ENCODE peak calls at places on chromosomes 6 and 20, in five cellular contexts. One of them, this sample, is unnamed.

GRCh38 chr20:57275813-57276212 is 9.4 kb upstream of the BMP7 start:
- DNase-seq in HCT116: no peak
- DNase-seq in HepG2: no peak
- DNase-seq in H1: no peak
- DNase-seq in K562: no peak
- DNase-seq in this sample: no peak

GRCh38 chr6:129936329-129937165 is 75.4 kb upstream of the TMEM244 start:
- DNase-seq in HCT116: peak
- DNase-seq in HepG2: peak
- DNase-seq in H1: peak
- DNase-seq in K562: peak
- DNase-seq in this sample: peak

GRCh38 chr6:125988280-125988679 is 1.9 kb downstream of the TRMT11 start:
- DNase-seq in HCT116: no peak
- DNase-seq in HepG2: no peak
- DNase-seq in H1: no peak
- DNase-seq in K562: peak
- DNase-seq in this sample: no peak

GRCh38 chr6:28710466-28711191 is 184.9 kb downstream of the GPX5 start:
- DNase-seq in HCT116: no peak
- DNase-seq in HepG2: peak
- DNase-seq in H1: peak
- DNase-seq in K562: peak
- DNase-seq in this sample: no peak

GRCh38 chr6:75171581-75172360 is 34.1 kb downstream of the COL12A1 start:
- DNase-seq in HCT116: no peak
- DNase-seq in HepG2: no peak
- DNase-seq in H1: no peak
- DNase-seq in K562: no peak
- DNase-seq in this sample: no peak

GRCh38 chr6:53910834-53911233 is 116.0 kb downstream of the LRRC1 start:
- DNase-seq in HCT116: no peak
- DNase-seq in HepG2: no peak
- DNase-seq in H1: no peak
- DNase-seq in K562: no peak
- DNase-seq in this sample: no peak

GRCh38 chr20:24948939-24949679 is at the start of gene CST7:
- DNase-seq in HCT116: no peak
- DNase-seq in HepG2: no peak
- DNase-seq in H1: no peak
- DNase-seq in K562: no peak
- DNase-seq in this sample: peak

GRCh38 chr6:37396571-37397185 is 36.3 kb upstream of the CMTR1 start:
- DNase-seq in HCT116: no peak
- DNase-seq in HepG2: no peak
- DNase-seq in H1: no peak
- DNase-seq in K562: no peak
- DNase-seq in this sample: no peak

GRCh38 chr6:5205877-5206840 is 54.6 kb downstream of the LYRM4 start:
- DNase-seq in HCT116: no peak
- DNase-seq in HepG2: peak
- DNase-seq in H1: no peak
- DNase-seq in K562: peak
- DNase-seq in this sample: no peak

GRCh38 chr6:8174571-8174970 is 72.2 kb upstream of the EEF1E1 start:
- DNase-seq in HCT116: no peak
- DNase-seq in HepG2: no peak
- DNase-seq in H1: no peak
- DNase-seq in K562: no peak
- DNase-seq in this sample: no peak

GRCh38 chr6:39061182-39061581 is 12.6 kb downstream of the GLP1R start:
- DNase-seq in HCT116: no peak
- DNase-seq in HepG2: no peak
- DNase-seq in H1: no peak
- DNase-seq in K562: no peak
- DNase-seq in this sample: no peak

GRCh38 chr6:131182991-131183425 is 47.7 kb downstream of the AKAP7 start:
- DNase-seq in HCT116: no peak
- DNase-seq in HepG2: peak
- DNase-seq in H1: no peak
- DNase-seq in K562: peak
- DNase-seq in this sample: no peak

GRCh38 chr20:62952373-62953166 is at the start of gene SLC17A9:
- DNase-seq in HCT116: peak
- DNase-seq in HepG2: peak
- DNase-seq in H1: no peak
- DNase-seq in K562: no peak
- DNase-seq in this sample: peak

GRCh38 chr6:23218751-23219150 is 649.4 kb downstream of the HDGFL1 start:
- DNase-seq in HCT116: no peak
- DNase-seq in HepG2: no peak
- DNase-seq in H1: no peak
- DNase-seq in K562: no peak
- DNase-seq in this sample: no peak

GRCh38 chr6:7446644-7447325 is 57.2 kb downstream of the RIOK1 start:
- DNase-seq in HCT116: no peak
- DNase-seq in HepG2: peak
- DNase-seq in H1: no peak
- DNase-seq in K562: no peak
- DNase-seq in this sample: no peak

GRCh38 chr20:14342910-14343309 is 5.5 kb upstream of the FLRT3 start:
- DNase-seq in HCT116: no peak
- DNase-seq in HepG2: no peak
- DNase-seq in H1: no peak
- DNase-seq in K562: no peak
- DNase-seq in this sample: no peak

DNA sequence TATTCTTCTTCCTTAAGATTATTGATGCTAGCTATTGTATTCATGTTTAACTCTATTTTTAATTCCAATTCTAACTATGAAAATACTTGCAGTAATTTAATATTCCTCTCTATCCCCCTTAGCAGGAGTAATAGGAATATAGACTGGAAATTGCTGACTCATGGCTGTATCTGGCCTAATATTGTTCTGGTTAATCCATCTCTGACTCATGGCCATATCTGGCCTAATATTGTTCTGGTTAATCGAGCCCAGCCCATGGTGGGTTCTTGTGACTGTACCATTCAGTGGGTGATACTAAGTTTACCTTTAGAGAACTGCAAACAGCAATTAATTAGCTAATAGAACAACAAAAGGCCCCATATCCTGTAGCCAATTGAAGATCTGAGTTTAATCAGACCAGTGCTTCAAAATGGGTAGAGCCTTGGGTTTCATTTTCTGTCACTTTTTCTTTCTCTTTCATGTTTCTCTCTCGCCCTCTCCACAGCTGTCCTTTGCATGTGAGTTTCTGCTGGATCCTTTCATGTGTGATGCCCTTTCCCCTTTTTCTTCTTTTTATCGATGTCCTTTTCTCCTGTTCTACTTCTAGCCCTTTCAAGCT is 50.6 kb downstream of the SLC22A3 start:
- DNase-seq in HCT116: no peak
- DNase-seq in HepG2: no peak
- DNase-seq in H1: no peak
- DNase-seq in K562: no peak
- DNase-seq in this sample: peak
- H3K4me2 ChIP-seq in HCT116: no peak
- H3K4me2 ChIP-seq in HepG2: no peak
- H3K4me2 ChIP-seq in H1: no peak
- H3K4me2 ChIP-seq in K562: no peak
- H3K4me2 ChIP-seq in this sample: peak

GRCh38 chr6:52361347-52361944 is 505 bp upstream of the PAQR8 start:
- DNase-seq in HCT116: no peak
- DNase-seq in HepG2: no peak
- DNase-seq in H1: no peak
- DNase-seq in K562: peak
- DNase-seq in this sample: no peak
- TF ChIP-seq SRF in HCT116: no peak
- TF ChIP-seq SRF in HepG2: no peak
- TF ChIP-seq SRF in H1: no peak
- TF ChIP-seq SRF in K562: no peak
- TF ChIP-seq SRF in this sample: no peak

DNA sequence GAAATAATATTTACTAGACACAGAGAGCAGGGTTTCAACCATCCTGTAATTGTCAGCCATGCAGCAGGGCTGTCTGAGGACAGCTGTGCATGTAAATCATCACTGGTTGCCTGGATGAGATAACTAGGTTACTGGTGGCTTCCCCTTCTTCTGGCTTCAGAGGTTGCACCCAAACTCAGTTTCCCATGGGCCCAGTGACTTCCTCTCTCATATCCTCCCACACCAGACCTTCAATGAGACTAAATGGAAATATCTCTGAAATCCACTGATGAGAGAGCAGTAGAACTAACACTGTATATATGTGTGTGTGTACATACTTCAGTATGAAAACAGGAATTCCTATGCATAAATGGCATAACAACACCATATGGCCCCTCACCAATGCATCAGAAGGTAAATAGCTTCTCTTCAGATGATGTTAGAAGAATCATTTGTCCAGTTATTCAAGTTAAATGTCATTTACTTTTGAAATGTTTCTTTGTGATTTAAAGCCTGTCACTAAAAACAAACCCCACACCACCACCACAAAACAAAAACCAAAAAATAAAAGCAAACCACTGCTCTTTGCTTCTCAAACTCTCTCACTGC is 51.0 kb upstream of the IL20RA start:
- DNase-seq in HCT116: no peak
- DNase-seq in HepG2: no peak
- DNase-seq in H1: no peak
- DNase-seq in K562: no peak
- DNase-seq in this sample: peak
- H3K4me2 ChIP-seq in HCT116: no peak
- H3K4me2 ChIP-seq in HepG2: no peak
- H3K4me2 ChIP-seq in H1: no peak
- H3K4me2 ChIP-seq in K562: no peak
- H3K4me2 ChIP-seq in this sample: peak

DNA sequence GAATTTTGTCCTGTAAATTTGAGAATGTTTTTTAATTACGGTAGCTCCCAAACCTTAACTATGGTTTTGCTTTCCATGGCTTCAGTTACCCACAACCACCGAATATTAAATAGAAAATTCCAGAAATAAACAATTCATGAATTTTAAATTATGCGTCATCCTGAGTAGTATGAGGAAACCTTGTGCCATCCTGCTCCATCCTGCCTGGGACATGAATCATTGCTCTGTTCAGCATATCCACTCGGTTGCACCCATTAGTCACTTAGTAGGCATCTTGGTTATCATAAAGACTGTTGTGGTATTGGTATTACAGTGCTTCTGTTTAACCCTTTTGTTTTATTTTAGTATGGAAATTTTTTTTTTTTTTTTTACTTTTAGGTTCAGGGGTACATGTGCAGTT is 39.7 kb downstream of the KCNS1 start:
- DNase-seq in HCT116: peak
- DNase-seq in HepG2: no peak
- DNase-seq in H1: no peak
- DNase-seq in K562: no peak
- DNase-seq in this sample: no peak
- TF ChIP-seq SRF in HCT116: no peak
- TF ChIP-seq SRF in HepG2: no peak
- TF ChIP-seq SRF in H1: no peak
- TF ChIP-seq SRF in K562: no peak
- TF ChIP-seq SRF in this sample: no peak

DNA sequence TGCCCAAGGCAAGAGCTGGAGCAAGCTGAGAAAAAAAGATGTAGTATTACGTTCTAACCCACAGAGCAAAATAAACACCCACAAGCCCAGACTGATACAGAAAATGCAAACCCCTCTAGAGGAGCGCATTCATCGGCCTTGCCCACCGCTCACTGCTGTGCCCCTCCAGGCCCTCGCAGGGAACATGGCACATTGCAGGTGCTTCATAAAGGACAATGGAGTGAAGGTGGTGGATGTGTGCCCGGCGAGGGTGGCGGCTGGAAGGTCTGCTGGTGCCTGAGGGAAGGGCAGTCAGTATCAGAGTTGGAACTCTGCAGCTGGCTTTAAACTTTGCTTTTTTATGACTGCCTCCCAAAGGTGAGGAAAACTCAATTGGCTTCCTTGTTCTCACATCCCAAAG is 18.5 kb upstream of the IRF4 start:
- DNase-seq in HCT116: no peak
- DNase-seq in HepG2: no peak
- DNase-seq in H1: no peak
- DNase-seq in K562: no peak
- DNase-seq in this sample: no peak
- H3K4me2 ChIP-seq in HCT116: no peak
- H3K4me2 ChIP-seq in HepG2: no peak
- H3K4me2 ChIP-seq in H1: no peak
- H3K4me2 ChIP-seq in K562: no peak
- H3K4me2 ChIP-seq in this sample: peak

DNA sequence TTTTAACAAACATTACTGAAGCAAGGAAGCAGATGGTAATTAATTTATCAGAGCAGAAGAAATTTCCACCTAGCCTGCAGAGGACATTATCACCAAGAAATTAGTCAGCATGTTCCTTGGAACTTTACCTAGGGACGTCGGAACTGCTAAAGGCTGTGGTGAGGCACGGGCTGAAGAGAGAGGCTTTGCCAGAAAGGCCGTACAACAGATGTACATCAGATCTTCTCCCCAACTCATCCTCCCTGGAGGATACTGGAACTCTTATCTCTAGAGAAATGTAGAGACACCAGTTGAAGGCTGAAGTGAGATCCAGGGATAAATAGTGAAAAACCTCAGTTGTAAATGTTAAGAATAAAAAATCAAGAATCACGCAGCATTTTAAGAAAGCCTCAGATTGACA is 257.1 kb downstream of the SAMD5 start:
- DNase-seq in HCT116: no peak
- DNase-seq in HepG2: no peak
- DNase-seq in H1: no peak
- DNase-seq in K562: peak
- DNase-seq in this sample: no peak
- TF ChIP-seq SRF in HCT116: no peak
- TF ChIP-seq SRF in HepG2: no peak
- TF ChIP-seq SRF in H1: no peak
- TF ChIP-seq SRF in K562: no peak
- TF ChIP-seq SRF in this sample: no peak

DNA sequence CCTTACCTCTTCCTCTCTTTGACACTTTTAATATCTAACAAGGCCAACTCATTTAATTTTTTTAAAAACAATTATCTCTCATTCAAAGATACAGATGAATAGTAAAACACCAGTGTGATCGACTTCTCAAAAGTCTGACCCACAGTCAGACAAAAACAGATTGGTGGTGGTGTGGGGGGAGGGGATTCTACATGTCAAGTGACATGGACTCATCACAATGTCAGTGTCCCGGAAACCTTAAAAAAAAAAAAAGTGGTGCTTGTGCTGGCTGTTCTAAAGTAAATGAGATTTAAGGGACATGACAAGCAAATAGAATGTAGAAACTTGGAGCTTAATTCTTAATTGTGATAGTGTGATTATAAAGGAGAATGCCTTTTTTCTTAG is 16.3 kb upstream of the RFPL4B start:
- DNase-seq in HCT116: no peak
- DNase-seq in HepG2: no peak
- DNase-seq in H1: no peak
- DNase-seq in K562: no peak
- DNase-seq in this sample: no peak
- H3K4me2 ChIP-seq in HCT116: no peak
- H3K4me2 ChIP-seq in HepG2: no peak
- H3K4me2 ChIP-seq in H1: no peak
- H3K4me2 ChIP-seq in K562: no peak
- H3K4me2 ChIP-seq in this sample: no peak

GRCh38 chr6:122388945-122389344 is 10.5 kb upstream of the HSF2 start:
- DNase-seq in HCT116: no peak
- DNase-seq in HepG2: no peak
- DNase-seq in H1: no peak
- DNase-seq in K562: no peak
- DNase-seq in this sample: no peak
- TF ChIP-seq SRF in HCT116: no peak
- TF ChIP-seq SRF in HepG2: no peak
- TF ChIP-seq SRF in H1: no peak
- TF ChIP-seq SRF in K562: no peak
- TF ChIP-seq SRF in this sample: no peak